ENCODE peak calls at places on chromosomes 16 and 17, in seven cellular contexts. One of them, this sample, is unnamed.

GRCh38 chr17:50520483-50520882 is 12.1 kb upstream of the EPN3 start:
- DNase-seq in H1: no peak
- DNase-seq in K562: no peak
- DNase-seq in HCT116: no peak
- DNase-seq in HepG2: no peak
- DNase-seq in SK-N-SH: no peak
- DNase-seq in GM12878: no peak
- DNase-seq in this sample: no peak

GRCh38 chr16:12236491-12237030 is 260.0 kb downstream of the SNX29 start:
- DNase-seq in SK-N-SH: no peak
- DNase-seq in GM12878: no peak
- DNase-seq in K562: no peak
- DNase-seq in HCT116: no peak
- DNase-seq in HepG2: no peak
- DNase-seq in H1: no peak
- DNase-seq in this sample: no peak

GRCh38 chr16:17526956-17527355 is 56.2 kb upstream of the XYLT1 start:
- DNase-seq in SK-N-SH: no peak
- DNase-seq in K562: no peak
- DNase-seq in HCT116: no peak
- DNase-seq in GM12878: no peak
- DNase-seq in HepG2: no peak
- DNase-seq in H1: no peak
- DNase-seq in this sample: no peak

GRCh38 chr17:76501018-76501826 is at the start of gene RHBDF2:
- DNase-seq in SK-N-SH: peak; percentile 97
- DNase-seq in GM12878: peak; percentile 62
- DNase-seq in K562: peak; percentile 98
- DNase-seq in HCT116: peak; percentile 54
- DNase-seq in H1: peak; percentile 100
- DNase-seq in HepG2: peak; percentile 79
- DNase-seq in this sample: peak; percentile 94

GRCh38 chr17:46170609-46171432 is 22.4 kb downstream of the KANSL1 start:
- DNase-seq in K562: no peak
- DNase-seq in SK-N-SH: no peak
- DNase-seq in GM12878: no peak
- DNase-seq in HepG2: no peak
- DNase-seq in H1: no peak
- DNase-seq in HCT116: no peak
- DNase-seq in this sample: no peak

GRCh38 chr16:58378401-58378800 is 13.9 kb upstream of the GINS3 start:
- DNase-seq in GM12878: no peak
- DNase-seq in HCT116: no peak
- DNase-seq in HepG2: no peak
- DNase-seq in H1: no peak
- DNase-seq in K562: no peak
- DNase-seq in SK-N-SH: no peak
- DNase-seq in this sample: no peak

GRCh38 chr17:59160203-59161025 is 4.9 kb downstream of the PRR11 start:
- DNase-seq in K562: no peak
- DNase-seq in HCT116: no peak
- DNase-seq in HepG2: no peak
- DNase-seq in H1: no peak
- DNase-seq in GM12878: no peak
- DNase-seq in SK-N-SH: no peak
- DNase-seq in this sample: no peak

GRCh38 chr17:52721932-52722331 is 563.4 kb upstream of the CA10 start:
- DNase-seq in K562: no peak
- DNase-seq in GM12878: no peak
- DNase-seq in HepG2: no peak
- DNase-seq in SK-N-SH: no peak
- DNase-seq in H1: no peak
- DNase-seq in HCT116: no peak
- DNase-seq in this sample: no peak

GRCh38 chr16:14502932-14503741 is 126.9 kb downstream of the PARN start:
- DNase-seq in K562: no peak
- DNase-seq in GM12878: peak; percentile 79
- DNase-seq in H1: no peak
- DNase-seq in HepG2: no peak
- DNase-seq in HCT116: no peak
- DNase-seq in SK-N-SH: no peak
- DNase-seq in this sample: no peak

GRCh38 chr17:27644586-27644985 is 13.6 kb downstream of the LGALS9 start:
- DNase-seq in SK-N-SH: no peak
- DNase-seq in HepG2: no peak
- DNase-seq in HCT116: no peak
- DNase-seq in K562: no peak
- DNase-seq in GM12878: no peak
- DNase-seq in H1: no peak
- DNase-seq in this sample: no peak

GRCh38 chr17:7290685-7291084 is 3.8 kb downstream of the YBX2 start:
- DNase-seq in SK-N-SH: no peak
- DNase-seq in HepG2: no peak
- DNase-seq in HCT116: no peak
- DNase-seq in K562: no peak
- DNase-seq in GM12878: no peak
- DNase-seq in H1: no peak
- DNase-seq in this sample: no peak

GRCh38 chr17:14061666-14062560 is 7.4 kb upstream of the COX10 start:
- DNase-seq in HCT116: no peak
- DNase-seq in SK-N-SH: no peak
- DNase-seq in HepG2: no peak
- DNase-seq in K562: no peak
- DNase-seq in GM12878: no peak
- DNase-seq in H1: no peak
- DNase-seq in this sample: peak; percentile 23

GRCh38 chr16:12059216-12059769 is 82.8 kb downstream of the SNX29 start:
- DNase-seq in K562: no peak
- DNase-seq in GM12878: no peak
- DNase-seq in HepG2: peak; percentile 39
- DNase-seq in H1: no peak
- DNase-seq in HCT116: no peak
- DNase-seq in SK-N-SH: peak; percentile 49
- DNase-seq in this sample: no peak

GRCh38 chr17:66313995-66314659 is 11.7 kb downstream of the PRKCA start:
- DNase-seq in HCT116: no peak
- DNase-seq in HepG2: no peak
- DNase-seq in SK-N-SH: peak; percentile 58
- DNase-seq in GM12878: no peak
- DNase-seq in H1: no peak
- DNase-seq in K562: no peak
- DNase-seq in this sample: no peak

GRCh38 chr17:62043140-62043539 is 21.9 kb downstream of the MED13 start:
- DNase-seq in H1: no peak
- DNase-seq in GM12878: no peak
- DNase-seq in HepG2: no peak
- DNase-seq in K562: no peak
- DNase-seq in SK-N-SH: no peak
- DNase-seq in HCT116: no peak
- DNase-seq in this sample: no peak

DNA sequence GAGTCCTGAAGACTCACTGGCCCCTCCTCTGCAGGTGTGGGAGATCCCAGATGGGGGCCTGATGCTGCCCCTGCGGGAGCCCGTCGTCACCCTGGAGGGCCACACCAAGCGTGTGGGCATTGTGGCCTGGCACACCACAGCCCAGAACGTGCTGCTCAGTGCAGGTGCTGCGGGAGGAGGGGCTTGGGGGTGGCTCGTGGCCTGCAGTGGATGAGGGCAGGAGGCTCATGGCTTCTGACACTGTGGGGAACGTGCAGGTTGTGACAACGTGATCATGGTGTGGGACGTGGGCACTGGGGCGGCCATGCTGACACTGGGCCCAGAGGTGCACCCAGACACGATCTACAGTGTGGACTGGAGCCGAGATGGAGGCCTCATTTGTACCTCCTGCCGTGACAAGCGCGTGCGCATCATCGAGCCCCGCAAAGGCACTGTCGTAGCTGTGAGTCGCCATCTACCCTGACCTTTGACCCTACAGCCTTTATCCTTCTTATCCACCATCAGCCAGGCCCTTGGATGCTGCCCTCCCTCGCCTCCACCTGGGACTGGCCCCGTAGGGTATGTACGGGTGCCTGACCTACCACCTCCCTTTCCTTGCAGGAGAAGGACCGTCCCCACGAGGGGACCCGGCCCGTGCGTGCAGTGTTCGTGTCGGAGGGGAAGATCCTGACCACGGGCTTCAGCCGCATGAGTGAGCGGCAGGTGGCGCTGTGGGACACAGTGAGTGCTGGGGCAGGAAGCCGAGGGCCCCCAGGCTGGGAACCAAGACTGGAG is 3.6 kb downstream of the CORO1A start:
- DNase-seq in SK-N-SH: peak; percentile 45
- DNase-seq in HepG2: peak; percentile 41
- DNase-seq in HCT116: no peak
- DNase-seq in K562: peak; percentile 66
- DNase-seq in H1: peak; percentile 94
- DNase-seq in GM12878: peak; percentile 36
- DNase-seq in this sample: peak; percentile 78
- TF ChIP-seq JUND in SK-N-SH: no peak
- TF ChIP-seq JUND in HepG2: peak; percentile 38
- TF ChIP-seq JUND in HCT116: no peak
- TF ChIP-seq JUND in K562: peak; percentile 31
- TF ChIP-seq JUND in H1: peak; percentile 14
- TF ChIP-seq JUND in GM12878: no peak
- TF ChIP-seq JUND in this sample: no peak

GRCh38 chr17:48909796-48910195 is 1.6 kb downstream of the UBE2Z start:
- DNase-seq in H1: no peak
- DNase-seq in GM12878: peak; percentile 30
- DNase-seq in K562: no peak
- DNase-seq in SK-N-SH: no peak
- DNase-seq in HepG2: no peak
- DNase-seq in HCT116: no peak
- DNase-seq in this sample: no peak
- TF ChIP-seq JUND in H1: no peak
- TF ChIP-seq JUND in GM12878: no peak
- TF ChIP-seq JUND in K562: no peak
- TF ChIP-seq JUND in SK-N-SH: no peak
- TF ChIP-seq JUND in HepG2: no peak
- TF ChIP-seq JUND in HCT116: no peak
- TF ChIP-seq JUND in this sample: no peak

GRCh38 chr17:72622661-72623433 is 469.6 kb downstream of the SLC39A11 start:
- DNase-seq in HepG2: no peak
- DNase-seq in HCT116: peak; percentile 83
- DNase-seq in K562: no peak
- DNase-seq in H1: no peak
- DNase-seq in SK-N-SH: no peak
- DNase-seq in GM12878: no peak
- DNase-seq in this sample: no peak
- TF ChIP-seq JUND in HepG2: no peak
- TF ChIP-seq JUND in HCT116: peak; percentile 82
- TF ChIP-seq JUND in K562: no peak
- TF ChIP-seq JUND in H1: no peak
- TF ChIP-seq JUND in SK-N-SH: no peak
- TF ChIP-seq JUND in GM12878: no peak
- TF ChIP-seq JUND in this sample: no peak

GRCh38 chr16:22217890-22218730 is 12.0 kb downstream of the EEF2K start:
- DNase-seq in HepG2: no peak
- DNase-seq in K562: peak; percentile 76
- DNase-seq in HCT116: no peak
- DNase-seq in H1: no peak
- DNase-seq in GM12878: peak; percentile 83
- DNase-seq in SK-N-SH: no peak
- DNase-seq in this sample: no peak

GRCh38 chr16:22214402-22214801 is 8.3 kb downstream of the EEF2K start:
- DNase-seq in H1: no peak
- DNase-seq in GM12878: no peak
- DNase-seq in HCT116: no peak
- DNase-seq in SK-N-SH: no peak
- DNase-seq in K562: no peak
- DNase-seq in HepG2: no peak
- DNase-seq in this sample: no peak

GRCh38 chr16:22214893-22215292 is 8.8 kb downstream of the EEF2K start:
- DNase-seq in H1: no peak
- DNase-seq in HCT116: no peak
- DNase-seq in K562: peak; percentile 48
- DNase-seq in SK-N-SH: no peak
- DNase-seq in GM12878: no peak
- DNase-seq in HepG2: no peak
- DNase-seq in this sample: no peak

GRCh38 chr16:22213801-22214200 is 7.7 kb downstream of the EEF2K start:
- DNase-seq in H1: no peak
- DNase-seq in HCT116: no peak
- DNase-seq in HepG2: no peak
- DNase-seq in GM12878: no peak
- DNase-seq in K562: no peak
- DNase-seq in SK-N-SH: no peak
- DNase-seq in this sample: no peak

GRCh38 chr16:22216191-22216831 is 10.2 kb downstream of the EEF2K start:
- DNase-seq in HepG2: no peak
- DNase-seq in SK-N-SH: no peak
- DNase-seq in GM12878: no peak
- DNase-seq in K562: peak; percentile 67
- DNase-seq in H1: no peak
- DNase-seq in HCT116: no peak
- DNase-seq in this sample: no peak
- TF ChIP-seq JUND in HepG2: no peak
- TF ChIP-seq JUND in SK-N-SH: no peak
- TF ChIP-seq JUND in GM12878: no peak
- TF ChIP-seq JUND in K562: peak; percentile 75
- TF ChIP-seq JUND in H1: no peak
- TF ChIP-seq JUND in HCT116: no peak
- TF ChIP-seq JUND in this sample: no peak

GRCh38 chr16:72501739-72502653 is 330.0 kb upstream of the PMFBP1 start:
- DNase-seq in HepG2: peak; percentile 73
- DNase-seq in K562: peak; percentile 47
- DNase-seq in H1: peak; percentile 68
- DNase-seq in HCT116: peak; percentile 56
- DNase-seq in GM12878: peak; percentile 42
- DNase-seq in SK-N-SH: peak; percentile 75
- DNase-seq in this sample: peak; percentile 54
- TF ChIP-seq JUND in HepG2: no peak
- TF ChIP-seq JUND in K562: no peak
- TF ChIP-seq JUND in H1: no peak
- TF ChIP-seq JUND in HCT116: no peak
- TF ChIP-seq JUND in GM12878: no peak
- TF ChIP-seq JUND in SK-N-SH: no peak
- TF ChIP-seq JUND in this sample: no peak

DNA sequence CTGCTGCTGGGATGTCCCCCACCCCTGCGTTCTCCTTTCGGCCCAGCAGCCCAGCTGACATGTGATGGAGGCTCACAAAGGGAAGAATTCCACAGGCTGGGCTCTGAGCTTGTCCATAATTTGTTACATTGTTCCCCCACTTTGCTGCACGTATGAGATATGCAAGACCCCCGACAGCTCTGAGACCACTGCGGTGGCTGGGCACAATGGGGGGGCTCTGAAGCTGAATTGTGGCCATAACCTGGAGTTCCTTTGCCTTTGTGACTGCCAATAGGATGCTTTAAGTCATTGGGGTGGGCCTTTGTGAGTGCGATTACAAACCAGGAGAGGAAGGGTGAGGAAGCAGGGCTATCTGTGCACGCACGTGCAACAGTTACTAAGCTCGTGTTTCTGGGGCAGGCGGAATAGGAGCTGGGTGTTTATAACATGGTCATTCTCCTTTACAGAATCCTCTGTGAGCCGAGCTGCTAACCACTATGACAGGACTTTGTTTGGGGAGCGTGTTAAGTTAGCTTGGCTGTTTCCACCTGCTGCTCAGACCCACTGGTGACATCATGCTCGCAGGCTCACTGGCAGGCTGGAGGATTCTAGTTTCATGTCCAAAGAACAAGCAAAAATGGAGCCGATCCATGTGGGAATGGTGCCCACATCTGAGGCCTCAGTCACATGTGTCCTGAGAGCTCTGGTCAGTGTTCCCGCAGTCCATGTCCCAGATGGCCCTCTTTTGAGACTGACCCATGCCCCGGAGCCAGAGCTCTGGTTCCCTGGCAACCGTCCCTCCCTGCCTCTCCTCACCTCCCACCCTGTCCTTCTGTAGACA is 208.3 kb upstream of the SALL1 start:
- DNase-seq in GM12878: no peak
- DNase-seq in H1: peak; percentile 69
- DNase-seq in HCT116: no peak
- DNase-seq in SK-N-SH: peak; percentile 73
- DNase-seq in HepG2: no peak
- DNase-seq in K562: no peak
- DNase-seq in this sample: no peak
- TF ChIP-seq JUND in GM12878: no peak
- TF ChIP-seq JUND in H1: no peak
- TF ChIP-seq JUND in HCT116: no peak
- TF ChIP-seq JUND in SK-N-SH: no peak
- TF ChIP-seq JUND in HepG2: no peak
- TF ChIP-seq JUND in K562: no peak
- TF ChIP-seq JUND in this sample: no peak